ENCODE peak calls at places on chromosome 1, in ten cellular contexts. One of them, this sample, is unnamed.

GRCh38 chr1:185338719-185339622 is 21.9 kb upstream of the IVNS1ABP start:
- DNase-seq in psoas muscle: no peak
- DNase-seq in lower leg skin: peak
- DNase-seq in left ventricle myocardium inferior: no peak
- DNase-seq in Peyer's patch: peak
- DNase-seq in fibroblast of mammary gland: no peak
- DNase-seq in astrocyte: peak
- DNase-seq in osteocyte: no peak
- DNase-seq in HepG2: no peak
- DNase-seq in astrocyte of the cerebellum: peak
- DNase-seq in this sample: no peak

GRCh38 chr1:184775329-184775728 is 20.7 kb upstream of the EDEM3 start:
- DNase-seq in psoas muscle: no peak
- DNase-seq in lower leg skin: no peak
- DNase-seq in left ventricle myocardium inferior: no peak
- DNase-seq in Peyer's patch: no peak
- DNase-seq in fibroblast of mammary gland: no peak
- DNase-seq in astrocyte: no peak
- DNase-seq in osteocyte: no peak
- DNase-seq in HepG2: no peak
- DNase-seq in astrocyte of the cerebellum: no peak
- DNase-seq in this sample: no peak

GRCh38 chr1:110065841-110066240 is 4.6 kb downstream of the ALX3 start:
- DNase-seq in psoas muscle: no peak
- DNase-seq in lower leg skin: no peak
- DNase-seq in left ventricle myocardium inferior: no peak
- DNase-seq in Peyer's patch: no peak
- DNase-seq in fibroblast of mammary gland: no peak
- DNase-seq in astrocyte: no peak
- DNase-seq in osteocyte: no peak
- DNase-seq in HepG2: no peak
- DNase-seq in astrocyte of the cerebellum: no peak
- DNase-seq in this sample: no peak

GRCh38 chr1:43464840-43465693 is 11.3 kb upstream of the HYI start:
- DNase-seq in psoas muscle: no peak
- DNase-seq in lower leg skin: no peak
- DNase-seq in left ventricle myocardium inferior: no peak
- DNase-seq in Peyer's patch: no peak
- DNase-seq in fibroblast of mammary gland: peak
- DNase-seq in astrocyte: peak
- DNase-seq in osteocyte: no peak
- DNase-seq in HepG2: peak
- DNase-seq in astrocyte of the cerebellum: no peak
- DNase-seq in this sample: no peak

GRCh38 chr1:172608098-172608601 is 50.8 kb upstream of the FASLG start:
- DNase-seq in psoas muscle: no peak
- DNase-seq in lower leg skin: no peak
- DNase-seq in left ventricle myocardium inferior: no peak
- DNase-seq in Peyer's patch: no peak
- DNase-seq in fibroblast of mammary gland: no peak
- DNase-seq in astrocyte: no peak
- DNase-seq in osteocyte: no peak
- DNase-seq in HepG2: no peak
- DNase-seq in astrocyte of the cerebellum: no peak
- DNase-seq in this sample: no peak

GRCh38 chr1:63892632-63893395 is 119.0 kb downstream of the ROR1 start:
- DNase-seq in psoas muscle: peak
- DNase-seq in lower leg skin: no peak
- DNase-seq in left ventricle myocardium inferior: no peak
- DNase-seq in Peyer's patch: peak
- DNase-seq in fibroblast of mammary gland: peak
- DNase-seq in astrocyte: peak
- DNase-seq in osteocyte: no peak
- DNase-seq in HepG2: no peak
- DNase-seq in astrocyte of the cerebellum: peak
- DNase-seq in this sample: peak

GRCh38 chr1:211639500-211640361 is 35.7 kb downstream of the NEK2 start:
- DNase-seq in psoas muscle: no peak
- DNase-seq in lower leg skin: no peak
- DNase-seq in left ventricle myocardium inferior: no peak
- DNase-seq in Peyer's patch: no peak
- DNase-seq in fibroblast of mammary gland: peak
- DNase-seq in astrocyte: peak
- DNase-seq in osteocyte: no peak
- DNase-seq in HepG2: peak
- DNase-seq in astrocyte of the cerebellum: peak
- DNase-seq in this sample: no peak

GRCh38 chr1:229191066-229191674 is 79.7 kb upstream of the RAB4A start:
- DNase-seq in psoas muscle: no peak
- DNase-seq in lower leg skin: no peak
- DNase-seq in left ventricle myocardium inferior: no peak
- DNase-seq in Peyer's patch: no peak
- DNase-seq in fibroblast of mammary gland: peak
- DNase-seq in astrocyte: no peak
- DNase-seq in osteocyte: no peak
- DNase-seq in HepG2: no peak
- DNase-seq in astrocyte of the cerebellum: no peak
- DNase-seq in this sample: no peak

GRCh38 chr1:43312638-43313515 is 12.1 kb downstream of the TIE1 start:
- DNase-seq in psoas muscle: no peak
- DNase-seq in lower leg skin: no peak
- DNase-seq in left ventricle myocardium inferior: no peak
- DNase-seq in Peyer's patch: no peak
- DNase-seq in fibroblast of mammary gland: no peak
- DNase-seq in astrocyte: no peak
- DNase-seq in osteocyte: no peak
- DNase-seq in HepG2: no peak
- DNase-seq in astrocyte of the cerebellum: no peak
- DNase-seq in this sample: no peak

GRCh38 chr1:46401964-46402626 is 8.0 kb downstream of the FAAH start:
- DNase-seq in psoas muscle: peak
- DNase-seq in lower leg skin: peak
- DNase-seq in left ventricle myocardium inferior: peak
- DNase-seq in Peyer's patch: no peak
- DNase-seq in fibroblast of mammary gland: peak
- DNase-seq in astrocyte: peak
- DNase-seq in osteocyte: no peak
- DNase-seq in HepG2: peak
- DNase-seq in astrocyte of the cerebellum: peak
- DNase-seq in this sample: no peak

GRCh38 chr1:46102769-46103476 is 29.5 kb downstream of the PIK3R3 start:
- DNase-seq in psoas muscle: no peak
- DNase-seq in lower leg skin: no peak
- DNase-seq in left ventricle myocardium inferior: no peak
- DNase-seq in Peyer's patch: no peak
- DNase-seq in fibroblast of mammary gland: no peak
- DNase-seq in astrocyte: peak
- DNase-seq in osteocyte: no peak
- DNase-seq in HepG2: no peak
- DNase-seq in astrocyte of the cerebellum: no peak
- DNase-seq in this sample: no peak

DNA sequence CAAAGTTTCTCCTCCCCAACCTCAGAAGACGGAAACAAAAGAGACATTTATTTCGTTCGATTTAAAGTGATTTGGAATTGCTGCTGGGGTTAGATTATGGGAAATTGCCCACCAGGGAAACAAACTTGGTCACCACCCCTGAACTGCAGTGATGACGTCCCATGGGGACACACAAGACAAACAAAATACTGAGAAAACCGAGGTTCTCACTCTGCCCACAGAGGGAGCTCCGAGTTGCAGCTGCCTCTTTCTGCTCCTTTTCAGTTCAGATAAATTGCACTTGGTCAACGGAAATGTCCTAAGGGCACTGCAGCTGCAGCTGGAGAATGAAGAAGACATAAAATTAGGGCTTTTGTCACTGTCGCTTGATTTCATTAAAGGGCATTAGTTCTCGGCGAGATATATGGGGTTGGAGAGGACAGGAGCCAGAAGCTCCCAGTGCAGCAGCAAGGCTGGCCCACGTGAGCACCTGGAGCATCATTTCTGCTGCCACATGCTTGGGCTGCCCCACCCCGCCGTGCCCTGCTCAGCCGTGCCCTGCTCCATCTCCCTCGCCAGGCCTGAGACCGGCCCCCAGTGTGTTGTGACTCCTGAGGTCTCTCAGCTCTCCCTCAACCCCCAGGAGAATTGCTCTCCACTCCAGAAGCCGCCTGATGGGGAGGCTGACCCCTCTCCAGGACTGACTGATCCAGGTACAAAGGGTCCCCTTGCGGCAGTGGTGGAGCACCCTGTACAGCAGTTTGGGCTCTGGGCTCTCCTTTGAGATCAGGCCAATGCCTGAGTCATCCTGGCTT is 231.7 kb upstream of the AJAP1 start:
- DNase-seq in psoas muscle: no peak
- DNase-seq in lower leg skin: no peak
- DNase-seq in left ventricle myocardium inferior: no peak
- DNase-seq in Peyer's patch: no peak
- DNase-seq in fibroblast of mammary gland: no peak
- DNase-seq in astrocyte: no peak
- DNase-seq in osteocyte: no peak
- DNase-seq in HepG2: no peak
- DNase-seq in astrocyte of the cerebellum: no peak
- DNase-seq in this sample: no peak
- TF ChIP-seq CTCF in psoas muscle: no peak
- TF ChIP-seq CTCF in lower leg skin: no peak
- TF ChIP-seq CTCF in left ventricle myocardium inferior: peak
- TF ChIP-seq CTCF in Peyer's patch: no peak
- TF ChIP-seq CTCF in fibroblast of mammary gland: no peak
- TF ChIP-seq CTCF in astrocyte: no peak
- TF ChIP-seq CTCF in osteocyte: no peak
- TF ChIP-seq CTCF in HepG2: no peak
- TF ChIP-seq CTCF in astrocyte of the cerebellum: no peak
- TF ChIP-seq CTCF in this sample: no peak

GRCh38 chr1:31670583-31670944 is 25.9 kb upstream of the PEF1 start:
- DNase-seq in psoas muscle: no peak
- DNase-seq in lower leg skin: no peak
- DNase-seq in left ventricle myocardium inferior: no peak
- DNase-seq in Peyer's patch: no peak
- DNase-seq in fibroblast of mammary gland: no peak
- DNase-seq in astrocyte: no peak
- DNase-seq in osteocyte: no peak
- DNase-seq in HepG2: no peak
- DNase-seq in astrocyte of the cerebellum: no peak
- DNase-seq in this sample: no peak

GRCh38 chr1:31669786-31670582 is 25.3 kb upstream of the PEF1 start:
- DNase-seq in psoas muscle: peak
- DNase-seq in lower leg skin: peak
- DNase-seq in left ventricle myocardium inferior: peak
- DNase-seq in Peyer's patch: peak
- DNase-seq in fibroblast of mammary gland: peak
- DNase-seq in astrocyte: peak
- DNase-seq in osteocyte: peak
- DNase-seq in HepG2: no peak
- DNase-seq in astrocyte of the cerebellum: no peak
- DNase-seq in this sample: no peak

GRCh38 chr1:31671556-31672201 is 27.0 kb upstream of the PEF1 start:
- DNase-seq in psoas muscle: no peak
- DNase-seq in lower leg skin: no peak
- DNase-seq in left ventricle myocardium inferior: no peak
- DNase-seq in Peyer's patch: no peak
- DNase-seq in fibroblast of mammary gland: no peak
- DNase-seq in astrocyte: no peak
- DNase-seq in osteocyte: no peak
- DNase-seq in HepG2: no peak
- DNase-seq in astrocyte of the cerebellum: no peak
- DNase-seq in this sample: no peak

GRCh38 chr1:31669433-31669785 is 24.7 kb upstream of the PEF1 start:
- DNase-seq in psoas muscle: no peak
- DNase-seq in lower leg skin: no peak
- DNase-seq in left ventricle myocardium inferior: no peak
- DNase-seq in Peyer's patch: no peak
- DNase-seq in fibroblast of mammary gland: no peak
- DNase-seq in astrocyte: no peak
- DNase-seq in osteocyte: no peak
- DNase-seq in HepG2: no peak
- DNase-seq in astrocyte of the cerebellum: no peak
- DNase-seq in this sample: no peak

DNA sequence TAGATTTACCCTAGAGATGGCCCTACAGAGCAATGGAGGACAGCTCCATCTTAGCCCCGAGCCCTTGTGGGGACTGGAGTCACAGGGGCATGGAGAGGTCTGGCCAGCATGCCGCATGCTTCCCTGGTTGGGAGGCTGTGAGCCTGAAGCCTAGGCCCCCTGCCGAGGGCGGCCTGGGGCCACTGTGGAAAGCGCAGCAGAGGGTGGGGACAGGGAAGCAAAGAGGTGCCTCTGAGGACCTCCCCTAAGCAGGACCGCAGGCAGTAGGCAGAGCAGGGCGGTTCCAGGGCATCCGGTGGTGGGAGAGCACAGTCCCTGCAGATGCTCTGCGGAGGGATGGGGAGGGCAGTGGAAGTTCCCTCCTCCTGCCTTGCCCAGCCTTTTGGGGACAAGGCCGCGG is 26.5 kb upstream of the PEF1 start:
- DNase-seq in psoas muscle: no peak
- DNase-seq in lower leg skin: no peak
- DNase-seq in left ventricle myocardium inferior: no peak
- DNase-seq in Peyer's patch: no peak
- DNase-seq in fibroblast of mammary gland: no peak
- DNase-seq in astrocyte: no peak
- DNase-seq in osteocyte: no peak
- DNase-seq in HepG2: no peak
- DNase-seq in astrocyte of the cerebellum: no peak
- DNase-seq in this sample: no peak
- TF ChIP-seq CTCF in psoas muscle: no peak
- TF ChIP-seq CTCF in lower leg skin: no peak
- TF ChIP-seq CTCF in left ventricle myocardium inferior: no peak
- TF ChIP-seq CTCF in Peyer's patch: no peak
- TF ChIP-seq CTCF in fibroblast of mammary gland: no peak
- TF ChIP-seq CTCF in astrocyte: no peak
- TF ChIP-seq CTCF in osteocyte: no peak
- TF ChIP-seq CTCF in HepG2: no peak
- TF ChIP-seq CTCF in astrocyte of the cerebellum: no peak
- TF ChIP-seq CTCF in this sample: no peak

GRCh38 chr1:56776581-56776980 is 42.6 kb downstream of the FYB2 start:
- DNase-seq in psoas muscle: no peak
- DNase-seq in lower leg skin: no peak
- DNase-seq in left ventricle myocardium inferior: no peak
- DNase-seq in Peyer's patch: no peak
- DNase-seq in fibroblast of mammary gland: no peak
- DNase-seq in astrocyte: no peak
- DNase-seq in osteocyte: no peak
- DNase-seq in HepG2: no peak
- DNase-seq in astrocyte of the cerebellum: no peak
- DNase-seq in this sample: no peak
- TF ChIP-seq CTCF in psoas muscle: no peak
- TF ChIP-seq CTCF in lower leg skin: no peak
- TF ChIP-seq CTCF in left ventricle myocardium inferior: no peak
- TF ChIP-seq CTCF in Peyer's patch: no peak
- TF ChIP-seq CTCF in fibroblast of mammary gland: no peak
- TF ChIP-seq CTCF in astrocyte: no peak
- TF ChIP-seq CTCF in osteocyte: no peak
- TF ChIP-seq CTCF in HepG2: no peak
- TF ChIP-seq CTCF in astrocyte of the cerebellum: no peak
- TF ChIP-seq CTCF in this sample: no peak

DNA sequence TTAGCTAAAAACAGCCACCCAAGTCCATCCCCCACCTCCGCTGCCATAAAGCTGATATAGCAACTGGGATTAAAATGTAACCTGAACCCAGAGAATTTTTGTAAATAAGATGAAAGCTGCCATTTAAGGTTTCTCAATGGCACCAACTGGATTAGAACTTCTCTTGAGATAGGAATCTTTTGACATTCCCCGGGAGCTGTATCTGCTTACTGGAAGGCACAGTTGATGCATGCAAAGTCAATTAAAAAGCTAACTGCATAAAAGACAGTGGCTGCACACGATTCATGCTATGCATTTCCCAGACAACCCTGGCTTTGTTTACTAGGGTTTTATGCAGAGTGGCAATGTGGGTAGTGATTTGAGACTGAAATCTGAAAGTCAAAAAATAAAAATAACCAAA is 394.9 kb upstream of the LYPLAL1 start:
- DNase-seq in psoas muscle: no peak
- DNase-seq in lower leg skin: no peak
- DNase-seq in left ventricle myocardium inferior: no peak
- DNase-seq in Peyer's patch: no peak
- DNase-seq in fibroblast of mammary gland: no peak
- DNase-seq in astrocyte: no peak
- DNase-seq in osteocyte: no peak
- DNase-seq in HepG2: no peak
- DNase-seq in astrocyte of the cerebellum: no peak
- DNase-seq in this sample: no peak
- TF ChIP-seq CTCF in psoas muscle: no peak
- TF ChIP-seq CTCF in lower leg skin: no peak
- TF ChIP-seq CTCF in left ventricle myocardium inferior: no peak
- TF ChIP-seq CTCF in Peyer's patch: no peak
- TF ChIP-seq CTCF in fibroblast of mammary gland: no peak
- TF ChIP-seq CTCF in astrocyte: no peak
- TF ChIP-seq CTCF in osteocyte: no peak
- TF ChIP-seq CTCF in HepG2: no peak
- TF ChIP-seq CTCF in astrocyte of the cerebellum: no peak
- TF ChIP-seq CTCF in this sample: no peak

This sample was measured in activated B cell treated with CpG ODN at 0.5 μM for 24 hours.